ENCODE peak calls at places on chromosomes 4 and X, in nine cellular contexts. D is transverse colon, Z is PC-9, P is H9, I is cardiac muscle cell, L is upper lobe of left lung, H is mammary epithelial cell, V is body of pancreas, A is aorta. W is an unnamed sample.
A peak's percentile ranks its signal among the peaks of the same experiment; 100 is the strongest.

GRCh38 chrX:109360301-109360700 is 121.6 kb downstream of the GUCY2F start:
- DNase-seq in D (no peak), I (no peak), H (peak; percentile 24), P (no peak), L (no peak), V (no peak), Z (no peak), A (no peak), W (no peak)

GRCh38 chr4:88591787-88592599 is at the start of gene HERC3:
- DNase-seq in D (peak; percentile 94), Z (peak; percentile 87), P (peak; percentile 90), V (peak; percentile 90), H (peak; percentile 87), I (peak; percentile 90), L (peak; percentile 98), A (peak; percentile 97), W (peak; percentile 89)

GRCh38 chrX:56943264-56943663 is 52.1 kb downstream of the SPIN3 start:
- DNase-seq in I (no peak), A (no peak), P (no peak), D (no peak), V (no peak), H (no peak), Z (no peak), L (no peak), W (no peak)

GRCh38 chr4:8907596-8908205 is 36.1 kb upstream of the HMX1 start:
- DNase-seq in I (no peak), Z (no peak), V (peak; percentile 5), L (peak; percentile 72), H (no peak), A (peak; percentile 54), P (peak; percentile 24), D (no peak), W (peak; percentile 6)

GRCh38 chr4:1172228-1172851 is at the start of gene SPON2:
- DNase-seq in I (peak; percentile 83), V (peak; percentile 33), L (peak; percentile 91), A (peak; percentile 78), P (peak; percentile 56), D (no peak), Z (peak; percentile 25), H (no peak), W (peak; percentile 54)

GRCh38 chrX:153903991-153904957 is at the start of gene AVPR2:
- DNase-seq in V (no peak), Z (peak; percentile 59), A (no peak), D (no peak), L (peak; percentile 40), H (no peak), I (no peak), P (peak; percentile 44), W (peak; percentile 33)

GRCh38 chrX:150664290-150664689 is 28.9 kb upstream of the MTMR1 start:
- DNase-seq in H (no peak), L (no peak), D (no peak), P (no peak), Z (peak; percentile 29), A (no peak), V (peak; percentile 88), I (no peak), W (no peak)

GRCh38 chr4:47570816-47571215 is 85.7 kb downstream of the ATP10D start:
- DNase-seq in H (peak; percentile 7), Z (no peak), P (no peak), V (no peak), A (no peak), I (no peak), D (no peak), L (no peak), W (no peak)

GRCh38 chr4:4338632-4339031 is 48.3 kb upstream of the NSG1 start:
- DNase-seq in D (no peak), H (no peak), I (peak; percentile 39), P (no peak), L (no peak), Z (no peak), V (no peak), A (peak; percentile 31), W (no peak)

GRCh38 chr4:95038791-95039190 is 281.0 kb downstream of the BMPR1B start:
- DNase-seq in I (no peak), A (no peak), P (no peak), Z (no peak), D (no peak), H (no peak), V (no peak), L (no peak), W (no peak)

GRCh38 chrX:109843963-109844751 is 111.1 kb upstream of the ACSL4 start:
- DNase-seq in D (no peak), A (no peak), Z (no peak), P (no peak), L (no peak), I (no peak), V (no peak), H (no peak), W (no peak)

GRCh38 chrX:348461-349117 is 30.0 kb upstream of the GTPBP6 start:
- DNase-seq in Z (no peak), V (no peak), L (peak; percentile 8), D (no peak), P (no peak), I (peak; percentile 27), H (no peak), A (peak; percentile 16), W (no peak)

GRCh38 chr4:84167579-84167978 is 331.5 kb downstream of the NKX6-1 start:
- DNase-seq in A (no peak), Z (no peak), H (no peak), P (peak; percentile 69), L (no peak), D (no peak), I (no peak), V (no peak), W (peak; percentile 80)

GRCh38 chrX:24153175-24153795 is 3.8 kb downstream of the ZFX start:
- DNase-seq in L (no peak), A (no peak), Z (peak; percentile 54), H (peak; percentile 35), D (no peak), P (peak; percentile 61), V (no peak), I (peak; percentile 36), W (no peak)

GRCh38 chrX:107747596-107748161 is 27.9 kb downstream of the TSC22D3 start:
- DNase-seq in L (no peak), A (peak; percentile 61), D (peak; percentile 22), H (peak; percentile 73), V (peak; percentile 22), P (no peak), I (peak; percentile 64), Z (peak; percentile 40), W (no peak)

GRCh38 chr4:28225005-28225404 is 1364.4 kb downstream of the STIM2 start:
- DNase-seq in I (peak; percentile 50), D (no peak), P (peak; percentile 57), A (no peak), L (no peak), V (no peak), Z (peak; percentile 18), H (peak; percentile 52), W (peak; percentile 66)

GRCh38 chrX:109270580-109271484 is 211.1 kb downstream of the GUCY2F start:
- DNase-seq in L (no peak), H (peak; percentile 97), I (peak; percentile 70), D (peak; percentile 57), Z (no peak), P (no peak), V (no peak), A (no peak), W (no peak)

GRCh38 chrX:17374619-17375360 is at the start of gene NHS:
- DNase-seq in I (peak; percentile 83), D (peak; percentile 75), Z (peak; percentile 73), L (peak; percentile 90), V (peak; percentile 32), P (peak; percentile 87), A (peak; percentile 90), H (peak; percentile 80), W (peak; percentile 49)

GRCh38 chrX:102840871-102841705 is 96.0 kb upstream of the RAB40AL start:
- DNase-seq in V (no peak), P (no peak), D (no peak), H (peak; percentile 26), A (no peak), Z (no peak), L (no peak), I (peak; percentile 18), W (no peak)

DNA sequence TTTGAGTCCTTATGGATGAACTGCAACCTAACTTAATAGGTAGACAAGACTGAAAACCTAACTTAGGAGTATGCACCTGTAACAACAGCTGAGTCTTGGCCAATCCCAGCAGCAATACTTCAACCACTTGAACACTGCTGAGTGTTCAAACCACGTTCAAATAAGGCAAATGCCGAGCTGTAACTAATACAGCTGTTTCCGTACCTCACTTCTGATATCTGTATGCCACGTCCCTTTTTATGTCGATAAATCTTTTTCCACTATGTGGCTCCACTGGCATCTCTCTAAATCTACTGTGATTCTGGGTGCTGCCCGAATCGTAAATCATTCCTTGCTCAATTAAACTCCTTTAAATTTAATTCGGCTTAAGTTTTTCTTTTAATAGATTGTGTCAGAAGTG is 459.7 kb downstream of the INPP4B start:
- DNase-seq in V (no peak), H (no peak), L (no peak), A (no peak), D (no peak), P (no peak), I (no peak), Z (no peak), W (no peak)
- H3K27ac ChIP-seq in V (no peak overlapping the region), H (no peak overlapping the region), L (no peak overlapping the region), A (no peak overlapping the region), D (no peak overlapping the region), P (no peak overlapping the region), I (no peak overlapping the region), Z (no peak overlapping the region), W (no peak overlapping the region)

GRCh38 chrX:95974885-95975284 is 709.8 kb upstream of the DIAPH2 start:
- DNase-seq in H (no peak), V (no peak), L (no peak), Z (no peak), I (no peak), A (no peak), D (no peak), P (no peak), W (no peak)
- H3K27ac ChIP-seq in H (no peak overlapping the region), V (no peak overlapping the region), L (no peak overlapping the region), Z (no peak overlapping the region), I (no peak overlapping the region), A (no peak overlapping the region), D (no peak overlapping the region), P (no peak overlapping the region), W (no peak overlapping the region)

GRCh38 chr4:3070709-3071500 is 3.4 kb downstream of the HTT-AS start:
- DNase-seq in Z (no peak), H (no peak), D (no peak), L (no peak), P (no peak), V (no peak), A (no peak), I (no peak), W (no peak)
- H3K27ac ChIP-seq in Z (no peak overlapping the region), H (no peak overlapping the region), D (no peak overlapping the region), L (no peak overlapping the region), P (no peak overlapping the region), V (no peak overlapping the region), A (no peak overlapping the region), I (no peak overlapping the region), W (peak overlapping the region; percentile 58)

DNA sequence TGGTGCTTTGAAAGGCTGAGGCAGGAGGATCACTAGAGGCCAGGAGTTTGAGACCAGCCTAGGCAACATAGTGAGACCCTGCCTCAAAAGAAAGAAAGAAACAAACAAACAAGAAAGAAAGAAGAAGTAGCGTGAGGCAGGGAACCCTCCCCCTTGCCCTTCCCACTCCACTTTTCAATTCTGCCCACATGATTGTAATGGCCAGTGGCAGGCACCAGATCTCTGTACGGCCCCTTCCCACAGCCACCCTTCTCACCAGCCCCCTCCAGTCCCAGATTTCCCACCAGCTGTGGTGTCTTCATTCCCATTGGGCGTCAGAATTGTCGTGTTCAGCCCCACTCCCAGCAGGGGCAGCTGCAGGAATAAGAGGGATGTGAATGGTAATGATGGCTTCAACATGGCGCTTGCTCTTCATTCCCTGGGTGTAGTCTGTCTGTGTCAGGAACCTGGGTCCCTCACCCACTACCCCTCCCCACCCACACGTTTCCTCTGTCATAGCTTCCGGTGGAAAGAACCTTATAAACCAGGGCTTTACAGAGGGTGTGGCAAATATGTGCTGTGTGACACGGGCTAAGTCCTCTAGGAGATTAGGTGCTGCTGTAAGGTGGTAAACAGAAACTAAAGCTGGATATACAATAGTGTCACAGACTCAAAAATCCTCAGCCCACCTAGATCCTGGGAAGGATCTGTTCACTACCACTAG is at the start of gene IL2RG:
- DNase-seq in L (no peak), A (no peak), V (no peak), Z (no peak), P (no peak), I (no peak), D (peak; percentile 72), H (no peak), W (no peak)
- H3K27ac ChIP-seq in L (peak within 1 kb of the TSS; percentile 76), A (no peak within 1 kb of the TSS), V (no peak within 1 kb of the TSS), Z (no peak within 1 kb of the TSS), P (no peak within 1 kb of the TSS), I (no peak within 1 kb of the TSS), D (peak within 1 kb of the TSS; percentile 73), H (no peak within 1 kb of the TSS), W (no peak within 1 kb of the TSS)

W was measured in WERI-Rb-1.